ENCODE peak calls at places on chromosomes 12 and 14, in six cellular contexts. One of them, this sample, is unnamed.

GRCh38 chr12:109291531-109292341 is 17.3 kb downstream of the FOXN4 start:
- DNase-seq in small intestine: peak; percentile 29
- DNase-seq in ovary: no peak
- DNase-seq in sigmoid colon: peak; percentile 83
- DNase-seq in activated T-cell treated with anti-CD3 and anti-CD28 coated beads, Interleukin-2, amount 50 U/mL, for 72 hours: no peak
- DNase-seq in mammary epithelial cell: no peak
- DNase-seq in this sample: peak; percentile 87

GRCh38 chr12:124856842-124857178 is 6.9 kb downstream of the SCARB1 start:
- DNase-seq in small intestine: no peak
- DNase-seq in sigmoid colon: no peak
- DNase-seq in ovary: no peak
- DNase-seq in mammary epithelial cell: no peak
- DNase-seq in activated T-cell treated with anti-CD3 and anti-CD28 coated beads, Interleukin-2, amount 50 U/mL, for 72 hours: no peak
- DNase-seq in this sample: peak; percentile 48

GRCh38 chr12:53481957-53482586 is 17.2 kb downstream of the MAP3K12 start:
- DNase-seq in sigmoid colon: peak; percentile 68
- DNase-seq in activated T-cell treated with anti-CD3 and anti-CD28 coated beads, Interleukin-2, amount 50 U/mL, for 72 hours: no peak
- DNase-seq in mammary epithelial cell: no peak
- DNase-seq in ovary: peak; percentile 17
- DNase-seq in small intestine: no peak
- DNase-seq in this sample: no peak

GRCh38 chr12:63206494-63206893 is 55.5 kb upstream of the AVPR1A start:
- DNase-seq in sigmoid colon: no peak
- DNase-seq in activated T-cell treated with anti-CD3 and anti-CD28 coated beads, Interleukin-2, amount 50 U/mL, for 72 hours: no peak
- DNase-seq in ovary: no peak
- DNase-seq in small intestine: no peak
- DNase-seq in mammary epithelial cell: no peak
- DNase-seq in this sample: no peak

GRCh38 chr12:10247659-10248058 is 35.0 kb downstream of the GABARAPL1 start:
- DNase-seq in mammary epithelial cell: no peak
- DNase-seq in ovary: no peak
- DNase-seq in activated T-cell treated with anti-CD3 and anti-CD28 coated beads, Interleukin-2, amount 50 U/mL, for 72 hours: no peak
- DNase-seq in small intestine: no peak
- DNase-seq in sigmoid colon: no peak
- DNase-seq in this sample: no peak

GRCh38 chr14:85688024-85688423 is 158.1 kb downstream of the FLRT2 start:
- DNase-seq in mammary epithelial cell: no peak
- DNase-seq in activated T-cell treated with anti-CD3 and anti-CD28 coated beads, Interleukin-2, amount 50 U/mL, for 72 hours: no peak
- DNase-seq in ovary: no peak
- DNase-seq in sigmoid colon: no peak
- DNase-seq in small intestine: no peak
- DNase-seq in this sample: no peak

GRCh38 chr12:52280796-52281560 is 6.5 kb downstream of the KRT86 start:
- DNase-seq in ovary: no peak
- DNase-seq in small intestine: no peak
- DNase-seq in sigmoid colon: peak; percentile 85
- DNase-seq in mammary epithelial cell: peak; percentile 99
- DNase-seq in activated T-cell treated with anti-CD3 and anti-CD28 coated beads, Interleukin-2, amount 50 U/mL, for 72 hours: no peak
- DNase-seq in this sample: peak; percentile 70

GRCh38 chr12:10339441-10339840 is 31.8 kb downstream of the KLRD1 start:
- DNase-seq in mammary epithelial cell: peak; percentile 20
- DNase-seq in small intestine: no peak
- DNase-seq in sigmoid colon: no peak
- DNase-seq in ovary: no peak
- DNase-seq in activated T-cell treated with anti-CD3 and anti-CD28 coated beads, Interleukin-2, amount 50 U/mL, for 72 hours: no peak
- DNase-seq in this sample: peak; percentile 44

GRCh38 chr14:48323655-48324054 is 648.2 kb upstream of the MDGA2 start:
- DNase-seq in sigmoid colon: no peak
- DNase-seq in mammary epithelial cell: peak; percentile 43
- DNase-seq in activated T-cell treated with anti-CD3 and anti-CD28 coated beads, Interleukin-2, amount 50 U/mL, for 72 hours: no peak
- DNase-seq in ovary: no peak
- DNase-seq in small intestine: no peak
- DNase-seq in this sample: no peak